ENCODE peak calls at places on chromosomes 16 and 17, in nine cellular contexts. N, R, K, Z, I, V, O, L and D are unnamed samples.

GRCh38 chr16:57787519-57787905 is 14.8 kb downstream of the KIFC3 start:
- DNase-seq in O (no peak), Z (peak; percentile 35), L (no peak), V (no peak), I (no peak), N (no peak), K (no peak), R (no peak), D (no peak)

GRCh38 chr16:24753437-24753836 is 24.0 kb downstream of the TNRC6A start:
- DNase-seq in R (no peak), N (no peak), O (no peak), I (no peak), V (no peak), L (no peak), Z (no peak), K (no peak), D (peak; percentile 65)

GRCh38 chr17:55458977-55459376 is 37.3 kb upstream of the MMD start:
- DNase-seq in R (peak; percentile 94), O (peak; percentile 70), V (no peak), Z (peak; percentile 82), N (no peak), K (no peak), I (peak; percentile 97), L (no peak), D (peak; percentile 94)

GRCh38 chr17:4175921-4176802 is 33.2 kb downstream of the CYB5D2 start:
- DNase-seq in O (peak; percentile 22), R (no peak), Z (no peak), V (no peak), K (no peak), N (no peak), I (no peak), L (no peak), D (no peak)

GRCh38 chr16:89331371-89332109 is 114.0 kb downstream of the ZNF778 start:
- DNase-seq in K (no peak), V (no peak), N (no peak), Z (peak; percentile 30), R (no peak), O (no peak), I (no peak), L (no peak), D (no peak)

GRCh38 chr17:71004413-71004812 is 835.1 kb downstream of the KCNJ2 start:
- DNase-seq in N (no peak), O (no peak), V (no peak), Z (no peak), R (no peak), L (no peak), K (no peak), I (no peak), D (peak; percentile 13)

GRCh38 chr17:80025796-80026195 is 9.9 kb downstream of the TBC1D16 start:
- DNase-seq in O (no peak), V (no peak), N (no peak), K (no peak), L (no peak), R (peak; percentile 11), Z (peak; percentile 36), I (no peak), D (no peak)

GRCh38 chr17:51164911-51165679 is 1.1 kb upstream of the NME2 start:
- DNase-seq in I (no peak), V (no peak), R (no peak), L (peak; percentile 32), K (peak; percentile 69), Z (peak; percentile 34), O (no peak), N (no peak), D (no peak)

GRCh38 chr16:2004795-2005517 is 4.7 kb downstream of the ZNF598 start:
- DNase-seq in V (no peak), O (no peak), K (peak; percentile 48), Z (no peak), R (no peak), N (no peak), L (no peak), I (peak; percentile 36), D (no peak)

GRCh38 chr17:44308865-44309264 is 464 bp downstream of the RUNDC3A start:
- DNase-seq in Z (peak; percentile 42), V (no peak), O (no peak), L (no peak), R (no peak), I (no peak), N (no peak), K (no peak), D (no peak)
- H3K4me3 ChIP-seq in Z (no peak overlapping the region), V (no peak overlapping the region), O (no peak overlapping the region), L (peak overlapping the region; percentile 46), R (no peak overlapping the region), I (no peak overlapping the region), N (no peak overlapping the region), K (peak overlapping the region; percentile 67), D (peak overlapping the region; percentile 47)

GRCh38 chr17:57832299-57832698 is 17.5 kb downstream of the MRPS23 start:
- DNase-seq in K (no peak), V (no peak), O (no peak), Z (no peak), I (no peak), N (no peak), R (no peak), L (no peak), D (no peak)
- H3K4me3 ChIP-seq in K (no peak overlapping the region), V (no peak overlapping the region), O (no peak overlapping the region), Z (no peak overlapping the region), I (no peak overlapping the region), N (no peak overlapping the region), R (no peak overlapping the region), L (no peak overlapping the region), D (no peak overlapping the region)

GRCh38 chr16:3950343-3951193 is 70.1 kb upstream of the CREBBP start:
- DNase-seq in R (peak; percentile 98), Z (peak; percentile 98), K (peak; percentile 39), O (no peak), V (peak; percentile 89), L (peak; percentile 55), N (no peak), I (peak; percentile 98), D (peak; percentile 76)
- H3K4me3 ChIP-seq in R (peak overlapping the region; percentile 41), Z (peak overlapping the region; percentile 61), K (no peak overlapping the region), O (no peak overlapping the region), V (peak overlapping the region; percentile 18), L (peak overlapping the region; percentile 21), N (no peak overlapping the region), I (peak overlapping the region; percentile 33), D (no peak overlapping the region)

DNA sequence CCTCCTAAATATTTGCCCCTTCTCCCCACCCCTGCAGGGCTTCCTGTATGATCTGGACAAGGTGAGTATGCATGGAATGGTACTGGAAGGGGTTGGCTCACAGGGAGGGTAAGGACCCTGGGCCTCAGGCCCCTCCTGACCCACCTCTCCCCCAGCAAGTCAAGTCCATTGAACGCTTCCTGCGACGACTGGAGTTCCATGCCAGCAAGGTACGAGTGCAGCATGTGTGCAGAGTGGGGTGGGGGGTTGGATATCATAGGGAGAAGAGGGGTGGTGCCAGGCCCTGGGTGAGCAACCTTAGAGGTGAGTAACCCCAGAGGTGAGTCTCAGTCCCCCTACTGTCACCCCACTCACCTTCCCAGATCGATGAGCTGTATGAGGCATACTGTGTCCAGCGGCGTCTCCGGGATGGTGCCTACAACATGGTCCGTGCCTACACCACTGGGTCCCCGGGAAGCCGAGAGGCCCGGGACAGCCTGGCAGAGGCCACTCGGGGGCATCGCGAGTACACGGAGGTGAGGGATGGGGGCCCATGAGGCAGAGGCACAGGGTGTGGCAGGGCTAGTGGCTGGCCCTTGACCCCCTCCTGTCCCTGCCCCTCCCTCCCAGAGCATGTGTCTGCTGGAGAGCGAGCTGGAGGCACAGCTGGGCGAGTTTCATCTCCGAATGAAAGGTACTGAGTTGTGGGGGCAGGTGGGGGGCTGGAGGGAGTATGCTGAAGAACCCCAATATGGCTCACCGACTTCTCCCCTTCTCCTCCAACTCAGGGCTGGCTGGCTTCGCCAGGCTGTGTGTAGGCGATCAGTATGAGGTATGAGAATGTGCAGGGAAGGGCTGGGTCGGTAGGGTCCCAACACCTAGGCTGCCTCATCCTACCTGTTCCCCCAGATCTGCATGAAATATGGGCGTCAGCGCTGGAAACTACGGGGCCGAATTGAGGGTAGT is 11.3 kb downstream of the RIPOR1 start:
- DNase-seq in V (no peak), O (no peak), N (no peak), K (no peak), Z (peak; percentile 48), I (no peak), R (no peak), L (no peak), D (no peak)
- H3K4me3 ChIP-seq in V (no peak overlapping the region), O (no peak overlapping the region), N (no peak overlapping the region), K (no peak overlapping the region), Z (no peak overlapping the region), I (no peak overlapping the region), R (no peak overlapping the region), L (no peak overlapping the region), D (no peak overlapping the region)

GRCh38 chr16:72963921-72964320 is 84.0 kb downstream of the ZFHX3 start:
- DNase-seq in V (no peak), O (no peak), N (no peak), Z (peak; percentile 94), K (no peak), R (peak; percentile 47), I (peak; percentile 18), L (no peak), D (no peak)
- H3K4me3 ChIP-seq in V (no peak overlapping the region), O (no peak overlapping the region), N (no peak overlapping the region), Z (no peak overlapping the region), K (no peak overlapping the region), R (no peak overlapping the region), I (no peak overlapping the region), L (no peak overlapping the region), D (no peak overlapping the region)

GRCh38 chr17:75617218-75617617 is 16.0 kb upstream of the SMIM5 start:
- DNase-seq in R (no peak), Z (no peak), O (no peak), K (no peak), N (no peak), L (no peak), V (no peak), I (no peak), D (no peak)
- H3K4me3 ChIP-seq in R (no peak overlapping the region), Z (no peak overlapping the region), O (no peak overlapping the region), K (no peak overlapping the region), N (no peak overlapping the region), L (no peak overlapping the region), V (no peak overlapping the region), I (no peak overlapping the region), D (no peak overlapping the region)

DNA sequence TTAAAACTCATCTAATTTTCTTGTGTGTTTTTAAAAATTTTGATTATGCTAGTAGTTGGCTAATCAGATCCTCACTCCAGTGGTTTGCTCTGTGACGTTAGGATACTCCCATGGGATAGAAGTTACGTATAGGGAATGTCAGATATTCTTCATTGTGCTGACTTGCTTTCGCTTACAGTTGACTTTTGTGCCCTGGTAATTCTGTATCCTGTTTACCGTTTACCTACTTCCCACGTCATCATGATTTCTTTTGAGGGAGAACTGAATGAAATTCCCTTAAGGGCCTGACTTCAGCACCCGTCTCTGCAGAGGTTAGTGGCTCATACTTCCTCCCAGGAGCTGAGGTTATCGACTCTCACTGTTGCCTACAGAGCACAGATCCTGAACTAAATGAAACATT is 2.6 kb downstream of the PRKAR1A start:
- DNase-seq in V (no peak), I (peak; percentile 98), N (no peak), O (no peak), R (peak; percentile 92), Z (peak; percentile 89), L (no peak), K (no peak), D (peak; percentile 86)
- H3K4me3 ChIP-seq in V (no peak overlapping the region), I (peak overlapping the region; percentile 80), N (no peak overlapping the region), O (peak overlapping the region; percentile 94), R (peak overlapping the region; percentile 80), Z (peak overlapping the region; percentile 80), L (peak overlapping the region; percentile 78), K (peak overlapping the region; percentile 94), D (peak overlapping the region; percentile 11)